ENCODE peak calls at places on chromosomes 2 and 18, in five cellular contexts. Q is A549, K is coronary artery, W is lower lobe of right lung, D is ovary. I is an unnamed sample.
A peak's percentile ranks its signal among the peaks of the same experiment; 100 is the strongest.

GRCh38 chr2:10233131-10234012 is 69.3 kb upstream of the HPCAL1 start:
- DNase-seq in Q (no peak), K (no peak), W (peak; percentile 1), D (no peak), I (no peak)

GRCh38 chr2:237488901-237489860 is 2.1 kb downstream of the MLPH start:
- DNase-seq in Q (peak; percentile 86), K (peak; percentile 64), W (no peak), D (no peak), I (no peak)

GRCh38 chr2:12507295-12507694 is 209.4 kb upstream of the TRIB2 start:
- DNase-seq in Q (no peak), K (no peak), W (no peak), D (peak; percentile 52), I (peak; percentile 87)

GRCh38 chr18:77761332-77761731 is 511.7 kb downstream of the GALR1 start:
- DNase-seq in Q (no peak), K (no peak), W (no peak), D (no peak), I (no peak)

GRCh38 chr2:190235101-190235500 is 84.5 kb downstream of the HIBCH start:
- DNase-seq in Q (peak; percentile 17), K (no peak), W (no peak), D (no peak), I (no peak)

GRCh38 chr2:40165503-40165867 is 286.4 kb downstream of the SLC8A1 start:
- DNase-seq in Q (no peak), K (no peak), W (no peak), D (no peak), I (no peak)

GRCh38 chr2:231379266-231380215 is 16.0 kb upstream of the B3GNT7 start:
- DNase-seq in Q (peak; percentile 75), K (no peak), W (peak; percentile 45), D (no peak), I (no peak)

GRCh38 chr2:136213836-136214235 is 95.9 kb upstream of the CXCR4 start:
- DNase-seq in Q (no peak), K (no peak), W (no peak), D (no peak), I (no peak)

GRCh38 chr2:133837441-133838090 is 269.3 kb upstream of the NCKAP5 start:
- DNase-seq in Q (no peak), K (no peak), W (no peak), D (no peak), I (no peak)

GRCh38 chr2:233387667-233388528 is 33.6 kb downstream of the DGKD start:
- DNase-seq in Q (peak; percentile 88), K (peak; percentile 96), W (peak; percentile 84), D (peak; percentile 97), I (no peak)

GRCh38 chr18:23182606-23183005 is 47.3 kb downstream of the CABLES1 start:
- DNase-seq in Q (no peak), K (no peak), W (no peak), D (no peak), I (no peak)

GRCh38 chr2:45882707-45883106 is 231.2 kb downstream of the PRKCE start:
- DNase-seq in Q (no peak), K (peak; percentile 70), W (no peak), D (peak; percentile 68), I (no peak)

GRCh38 chr2:60979231-60979630 is 38.3 kb upstream of the PEX13 start:
- DNase-seq in Q (no peak), K (no peak), W (no peak), D (no peak), I (no peak)

GRCh38 chr2:94986392-94986963 is 39.0 kb upstream of the MAL start:
- DNase-seq in Q (peak; percentile 71), K (no peak), W (no peak), D (no peak), I (no peak)

GRCh38 chr18:46950064-46950656 is 32.8 kb downstream of the KATNAL2 start:
- DNase-seq in Q (peak; percentile 9), K (no peak), W (no peak), D (no peak), I (no peak)

GRCh38 chr18:35117951-35118411 is 76.8 kb downstream of the MAPRE2 start:
- DNase-seq in Q (no peak), K (no peak), W (no peak), D (no peak), I (no peak)

GRCh38 chr2:75053484-75054112 is 95.2 kb downstream of the POLE4 start:
- DNase-seq in Q (peak; percentile 62), K (no peak), W (no peak), D (no peak), I (no peak)

GRCh38 chr2:96501471-96501874 is 3.7 kb downstream of the NEURL3 start:
- DNase-seq in Q (no peak), K (no peak), W (no peak), D (no peak), I (no peak)

GRCh38 chr2:74050153-74050552 is 65.4 kb downstream of the TET3 start:
- DNase-seq in Q (no peak), K (no peak), W (no peak), D (no peak), I (no peak)

GRCh38 chr2:101036562-101036961 is 34.5 kb downstream of the RPL31 start:
- DNase-seq in Q (no peak), K (no peak), W (no peak), D (no peak), I (no peak)

GRCh38 chr18:13624563-13625237 is 101.7 kb downstream of the FAM210A start:
- DNase-seq in Q (no peak), K (no peak), W (no peak), D (no peak), I (no peak)

GRCh38 chr2:15560404-15560987 is 638 bp downstream of the NBAS start:
- DNase-seq in Q (peak; percentile 44), K (no peak), W (no peak), D (peak; percentile 18), I (no peak)

GRCh38 chr18:2857491-2858063 is 10.8 kb downstream of the EMILIN2 start:
- DNase-seq in Q (no peak), K (peak; percentile 94), W (peak; percentile 86), D (peak; percentile 87), I (no peak)
- H3K4me3 ChIP-seq in Q (no peak overlapping the region), K (no peak overlapping the region), W (no peak overlapping the region), D (no peak overlapping the region), I (no peak overlapping the region)

DNA sequence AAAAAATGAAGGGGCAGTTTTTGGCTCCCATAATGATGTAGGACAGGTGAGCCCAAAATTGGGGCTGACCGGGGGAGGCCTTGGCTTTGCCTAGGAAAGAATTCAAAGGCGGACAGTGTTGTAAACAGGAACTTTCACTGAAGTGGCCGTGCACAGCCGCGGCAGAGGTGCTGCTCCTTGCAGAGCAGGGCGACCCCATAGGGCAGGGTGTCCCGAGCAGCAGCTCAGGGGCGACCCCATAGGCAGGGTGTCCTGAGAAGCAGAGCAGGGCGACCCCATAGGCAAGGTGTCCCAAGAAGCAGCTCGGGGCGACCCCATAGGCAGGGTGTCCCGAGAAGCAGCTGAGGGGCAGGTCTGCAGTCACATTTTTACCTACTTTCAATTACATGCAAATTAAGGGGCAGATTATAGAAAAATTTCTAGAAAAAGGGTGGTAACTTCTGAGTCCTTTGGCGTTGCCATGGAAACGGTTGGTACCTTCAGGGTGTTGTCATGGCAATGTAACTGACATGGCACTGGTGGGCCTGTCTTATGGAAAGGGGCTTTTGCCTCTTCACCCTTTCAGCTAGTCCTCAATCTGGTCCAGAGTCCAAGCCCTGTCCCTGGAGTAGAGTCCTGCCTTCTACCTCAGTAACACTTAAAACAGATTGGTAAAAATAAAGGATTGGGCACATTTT is 134.5 kb downstream of the FBXO15 start:
- DNase-seq in Q (no peak), K (no peak), W (no peak), D (no peak), I (no peak)
- H3K4me3 ChIP-seq in Q (no peak overlapping the region), K (no peak overlapping the region), W (no peak overlapping the region), D (no peak overlapping the region), I (no peak overlapping the region)

GRCh38 chr18:37565985-37566478 is 434 bp upstream of the CELF4 start:
- DNase-seq in Q (peak; percentile 12), K (no peak), W (no peak), D (peak; percentile 53), I (no peak)

GRCh38 chr18:37565138-37565984 is at the start of gene CELF4:
- DNase-seq in Q (peak; percentile 3), K (no peak), W (no peak), D (no peak), I (no peak)

GRCh38 chr18:37563810-37564511 is 1.6 kb downstream of the CELF4 start:
- DNase-seq in Q (no peak), K (no peak), W (no peak), D (no peak), I (no peak)

GRCh38 chr18:37566479-37567060 is 972 bp upstream of the CELF4 start:
- DNase-seq in Q (no peak), K (no peak), W (no peak), D (no peak), I (no peak)

GRCh38 chr18:37564796-37565137 is 831 bp downstream of the CELF4 start:
- DNase-seq in Q (peak; percentile 21), K (no peak), W (peak; percentile 69), D (peak; percentile 78), I (no peak)
- H3K4me3 ChIP-seq in Q (no peak overlapping the region), K (peak overlapping the region; percentile 88), W (peak overlapping the region; percentile 37), D (no peak overlapping the region), I (no peak overlapping the region)

GRCh38 chr2:218370410-218371063 is 11.5 kb upstream of the SLC11A1 start:
- DNase-seq in Q (no peak), K (peak; percentile 81), W (peak; percentile 85), D (no peak), I (no peak)

GRCh38 chr2:218369374-218369773 is 12.7 kb upstream of the SLC11A1 start:
- DNase-seq in Q (no peak), K (no peak), W (peak; percentile 64), D (no peak), I (no peak)

GRCh38 chr2:218368150-218368528 is 11.5 kb downstream of the CATIP start:
- DNase-seq in Q (no peak), K (no peak), W (peak; percentile 61), D (peak; percentile 49), I (no peak)

GRCh38 chr2:218367415-218368149 is 10.9 kb downstream of the CATIP start:
- DNase-seq in Q (peak; percentile 81), K (peak; percentile 92), W (peak; percentile 97), D (peak; percentile 89), I (peak; percentile 61)

DNA sequence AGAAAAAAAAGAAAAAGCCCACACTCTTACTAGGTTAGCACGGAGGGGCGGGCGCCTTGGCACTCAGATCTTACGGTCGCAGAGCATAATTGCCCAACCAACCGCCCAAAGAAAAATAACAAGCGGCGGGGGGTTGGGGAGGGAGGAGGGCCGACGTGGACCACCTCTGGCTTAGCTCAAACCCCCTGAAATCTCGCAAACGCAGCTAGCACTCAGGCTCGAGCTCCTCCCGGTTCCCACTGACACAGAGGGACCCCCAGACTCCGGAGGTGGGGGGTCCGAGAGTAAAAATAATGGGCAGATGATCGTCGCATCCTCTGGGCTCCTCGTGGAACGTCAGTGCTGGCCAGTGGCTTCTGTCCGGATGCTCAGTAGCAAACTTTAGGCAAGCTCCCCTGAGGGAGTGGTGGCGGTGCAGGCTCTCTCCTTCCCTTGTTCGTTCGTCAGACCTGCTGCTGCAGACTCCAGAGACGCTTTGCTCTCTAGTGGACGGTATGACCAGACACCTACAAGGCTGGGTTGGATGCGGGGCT is 12.0 kb downstream of the CATIP start:
- DNase-seq in Q (no peak), K (peak; percentile 74), W (peak; percentile 73), D (peak; percentile 65), I (no peak)
- H3K4me3 ChIP-seq in Q (no peak overlapping the region), K (peak overlapping the region; percentile 71), W (peak overlapping the region; percentile 59), D (peak overlapping the region; percentile 53), I (no peak overlapping the region)

GRCh38 chr2:126050991-126051736 is 604.8 kb upstream of the GYPC start:
- DNase-seq in Q (no peak), K (no peak), W (no peak), D (no peak), I (no peak)
- H3K4me3 ChIP-seq in Q (no peak overlapping the region), K (no peak overlapping the region), W (no peak overlapping the region), D (no peak overlapping the region), I (no peak overlapping the region)

I was measured in CD4-positive, CD25-positive, alpha-beta regulatory T cell.